ENCODE peak calls at places on chromosomes 7 and 10, in ten cellular contexts. F is dorsolateral prefrontal cortex, E is fibroblast of villous mesenchyme, M is A549, X is nephron progenitor cell, Z is PC-9, C is tibial nerve, Y is IMR-90, Q is mammary epithelial cell, U is HFF-Myc. K is an unnamed sample.

GRCh38 chr7:483656-484364 is 35.8 kb downstream of the PDGFA start:
- DNase-seq in U (no peak), M (no peak), F (peak), Y (no peak), E (no peak), Q (no peak), C (no peak), Z (no peak), X (no peak), K (no peak)

GRCh38 chr10:82889703-82890102 is 1014.7 kb downstream of the NRG3 start:
- DNase-seq in M (no peak), U (no peak), F (no peak), Y (no peak), X (no peak), C (no peak), E (no peak), Z (no peak), Q (no peak), K (no peak)

GRCh38 chr7:148925836-148926235 is 41.7 kb upstream of the EZH2 start:
- DNase-seq in U (no peak), C (no peak), Q (no peak), Z (no peak), E (no peak), X (no peak), F (no peak), Y (no peak), M (no peak), K (no peak)

GRCh38 chr7:26369519-26370385 is 78.1 kb downstream of the SNX10 start:
- DNase-seq in X (peak), Q (peak), U (peak), C (no peak), E (peak), M (peak), Z (peak), Y (peak), F (no peak), K (peak)

GRCh38 chr10:85600026-85600743 is 766.4 kb downstream of the GRID1 start:
- DNase-seq in E (no peak), U (no peak), C (no peak), X (no peak), Y (no peak), Q (no peak), Z (no peak), M (no peak), F (no peak), K (no peak)

GRCh38 chr10:25689346-25690095 is 244.5 kb upstream of the MYO3A start:
- DNase-seq in X (no peak), U (no peak), Q (no peak), E (no peak), Z (no peak), M (no peak), Y (no peak), F (no peak), C (no peak), K (no peak)

GRCh38 chr7:55192718-55193117 is 172.4 kb upstream of the LANCL2 start:
- DNase-seq in C (no peak), E (peak), X (no peak), F (no peak), M (no peak), Y (peak), Q (peak), U (peak), Z (no peak), K (peak)

GRCh38 chr10:21372651-21373410 is 152.7 kb downstream of the SKIDA1 start:
- DNase-seq in Q (peak), M (peak), C (no peak), Z (peak), X (no peak), F (no peak), U (peak), E (peak), Y (peak), K (peak)

GRCh38 chr7:24025094-24025493 is 258.9 kb upstream of the NPY start:
- DNase-seq in U (no peak), X (no peak), C (no peak), E (no peak), Y (peak), M (no peak), Z (no peak), Q (peak), F (no peak), K (peak)

GRCh38 chr10:132417957-132418441 is 21.0 kb downstream of the PWWP2B start:
- DNase-seq in X (no peak), M (no peak), U (no peak), C (no peak), Z (no peak), E (no peak), Q (no peak), Y (no peak), F (no peak), K (no peak)

GRCh38 chr10:3879073-3879472 is 94.1 kb upstream of the KLF6 start:
- DNase-seq in C (no peak), M (no peak), F (no peak), E (no peak), Y (no peak), U (no peak), X (no peak), Z (no peak), Q (no peak), K (no peak)

GRCh38 chr7:129169171-129169643 is 19.2 kb upstream of the SMO start:
- DNase-seq in Q (no peak), Y (no peak), F (no peak), X (peak), Z (peak), M (no peak), U (no peak), C (peak), E (no peak), K (peak)

GRCh38 chr10:132363921-132364593 is 32.1 kb downstream of the LRRC27 start:
- DNase-seq in M (peak), U (no peak), Y (no peak), E (peak), X (no peak), C (no peak), F (peak), Z (no peak), Q (no peak), K (peak)

GRCh38 chr7:137933270-137934017 is 68.4 kb downstream of the CREB3L2 start:
- DNase-seq in E (peak), M (no peak), Y (peak), U (peak), Z (no peak), F (no peak), C (no peak), X (no peak), Q (peak), K (peak)

GRCh38 chr7:146496657-146497056 is 380.1 kb downstream of the CNTNAP2 start:
- DNase-seq in Q (no peak), M (no peak), F (no peak), C (no peak), U (no peak), Y (no peak), Z (no peak), E (no peak), X (no peak), K (no peak)

GRCh38 chr7:137243741-137244140 is 99.8 kb downstream of the PTN start:
- DNase-seq in Q (no peak), Y (no peak), U (no peak), E (no peak), C (no peak), F (no peak), Z (no peak), M (no peak), X (no peak), K (peak)

GRCh38 chr10:45398595-45398994 is 24.6 kb downstream of the ALOX5 start:
- DNase-seq in Y (no peak), U (no peak), M (no peak), E (no peak), F (no peak), Q (no peak), C (no peak), Z (no peak), X (no peak), K (no peak)

GRCh38 chr7:31858051-31858450 is 171.0 kb downstream of the PPP1R17 start:
- DNase-seq in E (no peak), Y (peak), M (no peak), U (no peak), C (no peak), Z (no peak), F (no peak), Q (no peak), X (no peak), K (no peak)

GRCh38 chr10:14876764-14877163 is 1.9 kb upstream of the SUV39H2 start:
- DNase-seq in Q (no peak), Y (no peak), E (no peak), X (no peak), Z (no peak), M (no peak), C (no peak), U (no peak), F (no peak), K (no peak)

DNA sequence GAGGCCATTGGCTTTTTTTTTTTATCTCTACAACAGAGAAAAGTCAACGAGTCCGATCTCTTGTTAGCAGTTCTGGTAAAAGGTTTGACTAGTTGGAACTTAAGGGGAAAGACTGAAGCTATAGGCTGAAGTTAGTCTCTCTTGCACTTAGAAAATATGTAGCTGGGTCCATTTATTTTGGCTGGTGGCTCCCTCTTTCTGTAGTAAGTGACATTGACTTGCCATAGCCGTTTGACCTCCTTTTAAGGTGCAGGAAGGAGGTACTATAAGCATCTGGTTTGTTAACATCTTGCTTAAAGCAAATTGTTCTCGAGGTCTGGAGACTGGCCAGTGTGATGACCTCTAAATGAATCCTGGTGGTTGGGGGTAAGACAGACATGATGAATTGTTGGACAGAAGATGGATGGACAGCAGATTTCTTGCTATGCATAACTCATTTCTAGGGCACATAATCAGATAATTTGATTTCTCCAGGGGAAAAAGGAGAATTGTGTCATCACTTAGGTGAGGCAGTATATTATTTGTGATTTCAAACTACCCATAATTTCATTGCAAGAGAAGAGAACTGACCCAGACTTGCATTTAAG is 356.3 kb upstream of the GALNT17 start:
- DNase-seq in M (no peak), Q (no peak), Z (no peak), F (no peak), U (no peak), X (no peak), C (no peak), E (peak), Y (no peak), K (peak)
- TF ChIP-seq CTCF in M (no peak), Q (peak), Z (no peak), F (no peak), U (peak), X (no peak), C (no peak), E (no peak), Y (no peak), K (no peak)

DNA sequence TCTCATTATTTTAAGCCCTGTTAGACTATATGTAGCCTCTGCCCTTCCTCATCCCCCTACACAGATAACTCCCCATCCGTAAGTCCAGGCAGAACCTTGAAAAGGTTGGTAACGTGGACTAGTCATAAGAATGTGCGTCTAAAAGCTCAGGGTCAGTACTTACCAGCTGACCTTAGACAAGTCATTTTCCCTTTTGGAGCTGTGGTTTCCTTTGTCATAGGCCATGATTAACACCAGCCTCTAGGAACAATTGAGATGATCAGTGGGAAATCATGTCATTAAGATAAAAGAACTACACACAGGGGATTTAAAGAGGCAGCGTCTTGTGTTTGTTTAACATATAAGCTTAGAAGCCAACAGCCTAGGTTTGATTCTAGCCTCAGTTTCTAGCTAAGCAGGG is 6.9 kb upstream of the UNC5B start:
- DNase-seq in C (no peak), Q (peak), Y (no peak), M (no peak), U (no peak), E (no peak), F (no peak), X (no peak), Z (no peak), K (peak)
- TF ChIP-seq CTCF in C (no peak), Q (no peak), Y (no peak), M (no peak), U (no peak), E (no peak), F (no peak), X (no peak), Z (no peak), K (no peak)

GRCh38 chr7:152025077-152025936 is at the start of gene GALNT11:
- DNase-seq in Z (peak), Y (peak), E (peak), F (peak), M (peak), X (peak), C (peak), Q (peak), U (peak), K (peak)
- TF ChIP-seq CTCF in Z (peak), Y (peak), E (peak), F (peak), M (peak), X (peak), C (peak), Q (no peak), U (peak), K (peak)

DNA sequence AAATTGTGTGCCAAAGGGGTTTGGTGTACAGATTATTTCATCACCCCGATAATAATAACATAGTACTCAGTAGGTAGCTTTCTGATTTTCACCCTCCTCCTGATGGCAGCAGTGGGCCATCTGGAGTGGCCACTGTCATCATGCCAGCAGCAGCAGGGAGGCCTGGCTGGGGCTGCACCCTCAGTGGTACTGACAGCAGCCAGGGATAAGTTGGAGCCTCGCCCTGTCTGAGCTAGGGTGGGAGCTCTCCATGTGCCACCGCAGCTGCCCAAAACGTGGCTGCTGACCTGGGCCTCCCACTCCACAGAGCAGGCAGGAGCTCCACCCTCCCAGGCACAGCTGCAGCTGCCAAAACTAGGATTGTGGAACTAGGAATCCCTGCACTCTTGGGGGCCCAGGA is 700.8 kb upstream of the KCND2 start:
- DNase-seq in F (peak), M (no peak), U (no peak), Q (no peak), C (no peak), E (no peak), Y (no peak), Z (no peak), X (no peak), K (no peak)
- TF ChIP-seq CTCF in F (peak), M (no peak), U (no peak), Q (no peak), C (no peak), E (no peak), Y (no peak), Z (no peak), X (no peak), K (no peak)

GRCh38 chr10:124537891-124538290 is 76.3 kb downstream of the LHPP start:
- DNase-seq in Y (no peak), U (no peak), F (no peak), Z (no peak), M (no peak), Q (no peak), C (no peak), X (no peak), E (no peak), K (no peak)

GRCh38 chr10:124537166-124537725 is 75.6 kb downstream of the LHPP start:
- DNase-seq in Y (no peak), C (no peak), F (no peak), Q (no peak), U (no peak), Z (no peak), E (no peak), X (no peak), M (no peak), K (no peak)

GRCh38 chr10:124535731-124536495 is 74.3 kb downstream of the LHPP start:
- DNase-seq in Z (no peak), C (no peak), Q (no peak), X (no peak), U (no peak), M (no peak), F (no peak), Y (no peak), E (no peak), K (no peak)

GRCh38 chr10:124534821-124535601 is 73.4 kb downstream of the LHPP start:
- DNase-seq in F (no peak), M (no peak), U (no peak), Z (no peak), X (no peak), E (no peak), Y (no peak), C (no peak), Q (no peak), K (no peak)

GRCh38 chr10:124536496-124537050 is 75.0 kb downstream of the LHPP start:
- DNase-seq in Y (no peak), M (no peak), X (no peak), U (no peak), F (no peak), Q (no peak), E (no peak), C (no peak), Z (no peak), K (no peak)
- TF ChIP-seq CTCF in Y (no peak), M (no peak), X (no peak), U (no peak), F (no peak), Q (no peak), E (no peak), C (no peak), Z (no peak), K (peak)

DNA sequence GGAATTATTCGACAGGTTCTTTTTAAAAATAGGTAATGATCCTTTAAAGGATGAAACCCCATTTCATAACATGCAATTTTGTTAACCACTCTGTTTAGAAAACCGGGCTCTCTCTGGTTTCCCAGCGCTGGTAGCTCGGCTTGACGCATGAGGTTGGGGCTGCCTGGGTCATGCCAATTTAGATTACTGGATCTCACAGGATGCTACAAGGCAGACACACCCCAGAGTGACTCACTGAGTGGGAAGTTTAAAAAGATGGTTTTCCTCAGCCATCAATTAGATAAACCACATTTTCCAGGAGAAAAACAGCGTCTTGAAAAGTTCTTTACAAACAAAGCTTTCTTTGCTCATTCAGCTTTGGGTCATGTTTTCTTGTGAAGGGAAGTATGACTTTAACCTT is 99.7 kb downstream of the EPDR1 start:
- DNase-seq in U (no peak), M (no peak), Q (no peak), X (no peak), C (no peak), F (no peak), Z (no peak), E (no peak), Y (no peak), K (no peak)
- TF ChIP-seq CTCF in U (no peak), M (no peak), Q (no peak), X (no peak), C (no peak), F (no peak), Z (no peak), E (no peak), Y (no peak), K (no peak)

K was measured in choroid plexus epithelial cell.